ENCODE peak calls at places on chromosome 20, in eight cellular contexts. H is activated T-helper 1 cell treated with anti-CD3 and anti-CD28 coated beads, Interleukin-2, amount 50 U/mL, for 16 hours; M is lung; Z is colonic mucosa; P is astrocyte of the spinal cord; E is KBM-7; O is HT1080; Y is left colon. L is an unnamed sample.

GRCh38 chr20:31641391-31641790 is 3.7 kb downstream of the COX4I2 start:
- DNase-seq in Y (no peak), M (no peak), E (no peak), H (no peak), P (no peak), O (no peak), Z (no peak), L (no peak)

GRCh38 chr20:46995561-46996142 is 101.0 kb downstream of the EYA2 start:
- DNase-seq in M (no peak), O (no peak), E (no peak), P (no peak), H (no peak), Z (no peak), Y (no peak), L (no peak)

GRCh38 chr20:63093966-63094766 is 87.4 kb upstream of the BHLHE23 start:
- DNase-seq in H (no peak), Y (no peak), O (no peak), E (no peak), P (no peak), M (no peak), Z (no peak), L (no peak)

GRCh38 chr20:18258126-18258860 is 30.0 kb upstream of the ZNF133 start:
- DNase-seq in Z (no peak), Y (no peak), H (no peak), E (no peak), O (no peak), P (no peak), M (no peak), L (no peak)

GRCh38 chr20:25226433-25227316 is 21.2 kb upstream of the PYGB start:
- DNase-seq in O (no peak), E (peak), P (no peak), H (no peak), Z (no peak), Y (no peak), M (no peak), L (no peak)

GRCh38 chr20:33773412-33774089 is 37.6 kb upstream of the CHMP4B start:
- DNase-seq in Z (no peak), M (no peak), H (no peak), E (no peak), P (no peak), Y (no peak), O (no peak), L (peak)

GRCh38 chr20:32470025-32470861 is 112.1 kb downstream of the ASXL1 start:
- DNase-seq in H (no peak), Z (peak), M (peak), Y (peak), O (peak), E (peak), P (peak), L (no peak)

GRCh38 chr20:23242556-23243180 is 107.9 kb upstream of the NXT1 start:
- DNase-seq in E (no peak), O (no peak), P (no peak), M (no peak), H (no peak), Y (no peak), Z (no peak), L (no peak)

GRCh38 chr20:7285918-7286556 is 518.6 kb downstream of the BMP2 start:
- DNase-seq in M (peak), Z (peak), P (peak), H (no peak), E (peak), O (peak), Y (peak), L (peak)

L was measured in GM12864.